ENCODE peak calls at places on chromosomes 12 and 14, in five cellular contexts. One of them, this sample, is unnamed.

GRCh38 chr12:25984759-25985158 is 26.3 kb downstream of the RASSF8 start:
- DNase-seq in heart right ventricle: no peak
- DNase-seq in pancreas: no peak
- DNase-seq in HCT116: no peak
- DNase-seq in stomach: no peak
- DNase-seq in this sample: no peak

GRCh38 chr14:81550001-81550642 is 16.5 kb upstream of the SEL1L start:
- DNase-seq in stomach: no peak
- DNase-seq in pancreas: no peak
- DNase-seq in HCT116: no peak
- DNase-seq in heart right ventricle: no peak
- DNase-seq in this sample: no peak

GRCh38 chr12:67705394-67706370 is 57.1 kb downstream of the DYRK2 start:
- DNase-seq in pancreas: no peak
- DNase-seq in HCT116: no peak
- DNase-seq in heart right ventricle: peak; percentile 55
- DNase-seq in stomach: no peak
- DNase-seq in this sample: no peak

GRCh38 chr12:93857917-93858513 is 180.8 kb downstream of the CRADD start:
- DNase-seq in stomach: no peak
- DNase-seq in pancreas: no peak
- DNase-seq in heart right ventricle: no peak
- DNase-seq in HCT116: no peak
- DNase-seq in this sample: no peak

GRCh38 chr12:22190-22529 is 44.4 kb upstream of the IQSEC3 start:
- DNase-seq in heart right ventricle: no peak
- DNase-seq in pancreas: no peak
- DNase-seq in stomach: no peak
- DNase-seq in HCT116: no peak
- DNase-seq in this sample: no peak

GRCh38 chr12:131226345-131227265 is 272.9 kb downstream of the ADGRD1 start:
- DNase-seq in stomach: no peak
- DNase-seq in pancreas: no peak
- DNase-seq in HCT116: no peak
- DNase-seq in heart right ventricle: no peak
- DNase-seq in this sample: no peak

GRCh38 chr12:26309646-26310045 is 114.3 kb downstream of the SSPN start:
- DNase-seq in pancreas: no peak
- DNase-seq in stomach: no peak
- DNase-seq in heart right ventricle: no peak
- DNase-seq in HCT116: no peak
- DNase-seq in this sample: no peak

GRCh38 chr12:92784795-92785562 is 82.2 kb downstream of the PLEKHG7 start:
- DNase-seq in pancreas: peak; percentile 9
- DNase-seq in stomach: no peak
- DNase-seq in HCT116: peak; percentile 72
- DNase-seq in heart right ventricle: peak; percentile 23
- DNase-seq in this sample: no peak

GRCh38 chr14:72889366-72889765 is 4.5 kb downstream of the DPF3 start:
- DNase-seq in pancreas: no peak
- DNase-seq in stomach: no peak
- DNase-seq in heart right ventricle: no peak
- DNase-seq in HCT116: no peak
- DNase-seq in this sample: no peak

GRCh38 chr12:108612788-108613282 is 15.0 kb upstream of the TMEM119 start:
- DNase-seq in pancreas: no peak
- DNase-seq in heart right ventricle: no peak
- DNase-seq in HCT116: peak; percentile 24
- DNase-seq in stomach: no peak
- DNase-seq in this sample: no peak

GRCh38 chr12:113422929-113423669 is 919 bp downstream of the SDSL start:
- DNase-seq in stomach: no peak
- DNase-seq in heart right ventricle: no peak
- DNase-seq in pancreas: no peak
- DNase-seq in HCT116: no peak
- DNase-seq in this sample: no peak

GRCh38 chr12:3218150-3218845 is 141.1 kb downstream of the TSPAN9 start:
- DNase-seq in stomach: peak; percentile 41
- DNase-seq in HCT116: no peak
- DNase-seq in heart right ventricle: peak; percentile 66
- DNase-seq in pancreas: peak; percentile 38
- DNase-seq in this sample: peak; percentile 91

GRCh38 chr12:27869567-27869966 is 89.5 kb upstream of the MANSC4 start:
- DNase-seq in heart right ventricle: peak; percentile 29
- DNase-seq in pancreas: no peak
- DNase-seq in stomach: no peak
- DNase-seq in HCT116: no peak
- DNase-seq in this sample: no peak

GRCh38 chr12:13203028-13203922 is 6.7 kb downstream of the EMP1 start:
- DNase-seq in HCT116: no peak
- DNase-seq in stomach: no peak
- DNase-seq in pancreas: no peak
- DNase-seq in heart right ventricle: peak; percentile 55
- DNase-seq in this sample: peak; percentile 64

GRCh38 chr12:28222081-28222700 is 31.9 kb downstream of the CCDC91 start:
- DNase-seq in pancreas: no peak
- DNase-seq in HCT116: no peak
- DNase-seq in stomach: no peak
- DNase-seq in heart right ventricle: no peak
- DNase-seq in this sample: no peak

GRCh38 chr12:107317751-107318553 is 224.6 kb upstream of the CRY1 start:
- DNase-seq in stomach: peak; percentile 75
- DNase-seq in pancreas: peak; percentile 80
- DNase-seq in HCT116: peak; percentile 78
- DNase-seq in heart right ventricle: peak; percentile 77
- DNase-seq in this sample: peak; percentile 77

GRCh38 chr14:37566811-37567371 is 28.2 kb downstream of the FOXA1 start:
- DNase-seq in heart right ventricle: no peak
- DNase-seq in stomach: no peak
- DNase-seq in HCT116: no peak
- DNase-seq in pancreas: no peak
- DNase-seq in this sample: no peak

GRCh38 chr14:100911665-100912316 is 8.3 kb upstream of the RTL1 start:
- DNase-seq in pancreas: no peak
- DNase-seq in stomach: no peak
- DNase-seq in HCT116: no peak
- DNase-seq in heart right ventricle: no peak
- DNase-seq in this sample: no peak

GRCh38 chr14:36660736-36661505 is 739 bp upstream of the PAX9 start:
- DNase-seq in heart right ventricle: no peak
- DNase-seq in pancreas: no peak
- DNase-seq in HCT116: no peak
- DNase-seq in stomach: no peak
- DNase-seq in this sample: peak; percentile 55

GRCh38 chr14:78644824-78645559 is 474.8 kb downstream of the NRXN3 start:
- DNase-seq in HCT116: no peak
- DNase-seq in stomach: no peak
- DNase-seq in pancreas: no peak
- DNase-seq in heart right ventricle: no peak
- DNase-seq in this sample: no peak

GRCh38 chr12:128727461-128727860 is 96.3 kb downstream of the SLC15A4 start:
- DNase-seq in pancreas: no peak
- DNase-seq in HCT116: no peak
- DNase-seq in heart right ventricle: no peak
- DNase-seq in stomach: no peak
- DNase-seq in this sample: no peak

GRCh38 chr12:91565246-91565645 is 382.6 kb upstream of the DCN start:
- DNase-seq in HCT116: no peak
- DNase-seq in heart right ventricle: no peak
- DNase-seq in pancreas: no peak
- DNase-seq in stomach: no peak
- DNase-seq in this sample: no peak

GRCh38 chr12:21710944-21711343 is 53.3 kb upstream of the LDHB start:
- DNase-seq in pancreas: no peak
- DNase-seq in HCT116: no peak
- DNase-seq in stomach: no peak
- DNase-seq in heart right ventricle: no peak
- DNase-seq in this sample: no peak

GRCh38 chr12:10722905-10723866 is at the start of gene YBX3:
- DNase-seq in stomach: peak; percentile 87
- DNase-seq in pancreas: peak; percentile 90
- DNase-seq in heart right ventricle: peak; percentile 92
- DNase-seq in HCT116: peak; percentile 66
- DNase-seq in this sample: peak; percentile 95

GRCh38 chr14:102693006-102693755 is 84.1 kb upstream of the TRAF3 start:
- DNase-seq in pancreas: no peak
- DNase-seq in heart right ventricle: no peak
- DNase-seq in stomach: no peak
- DNase-seq in HCT116: no peak
- DNase-seq in this sample: no peak

GRCh38 chr12:18468521-18469075 is 207.3 kb downstream of the PIK3C2G start:
- DNase-seq in heart right ventricle: no peak
- DNase-seq in HCT116: no peak
- DNase-seq in stomach: no peak
- DNase-seq in pancreas: no peak
- DNase-seq in this sample: no peak

GRCh38 chr12:52079576-52080402 is at the start of gene SMIM41:
- DNase-seq in heart right ventricle: no peak
- DNase-seq in pancreas: no peak
- DNase-seq in stomach: no peak
- DNase-seq in HCT116: no peak
- DNase-seq in this sample: no peak

GRCh38 chr12:64894827-64895475 is 70.5 kb downstream of the TBC1D30 start:
- DNase-seq in heart right ventricle: no peak
- DNase-seq in stomach: no peak
- DNase-seq in pancreas: no peak
- DNase-seq in HCT116: no peak
- DNase-seq in this sample: no peak

GRCh38 chr12:25058619-25059018 is 109.7 kb upstream of the BCAT1 start:
- DNase-seq in heart right ventricle: no peak
- DNase-seq in HCT116: no peak
- DNase-seq in pancreas: no peak
- DNase-seq in stomach: no peak
- DNase-seq in this sample: no peak

GRCh38 chr12:68028647-68029046 is 39.4 kb downstream of the IFNG-AS1 start:
- DNase-seq in HCT116: no peak
- DNase-seq in stomach: no peak
- DNase-seq in pancreas: no peak
- DNase-seq in heart right ventricle: no peak
- DNase-seq in this sample: no peak

GRCh38 chr12:49233842-49234526 is 30.9 kb upstream of the TUBA1C start:
- DNase-seq in pancreas: peak; percentile 11
- DNase-seq in heart right ventricle: peak; percentile 52
- DNase-seq in HCT116: no peak
- DNase-seq in stomach: peak; percentile 45
- DNase-seq in this sample: peak; percentile 68

GRCh38 chr14:106738075-106738474 is 1211.7 kb downstream of the TMEM121 start:
- DNase-seq in heart right ventricle: no peak
- DNase-seq in HCT116: no peak
- DNase-seq in pancreas: no peak
- DNase-seq in stomach: no peak
- DNase-seq in this sample: no peak

GRCh38 chr12:27779837-27780611 is at the start of the genes KLHL42 and MANSC4:
- DNase-seq in HCT116: no peak
- DNase-seq in heart right ventricle: peak; percentile 74
- DNase-seq in pancreas: peak; percentile 69
- DNase-seq in stomach: peak; percentile 67
- DNase-seq in this sample: peak; percentile 76

DNA sequence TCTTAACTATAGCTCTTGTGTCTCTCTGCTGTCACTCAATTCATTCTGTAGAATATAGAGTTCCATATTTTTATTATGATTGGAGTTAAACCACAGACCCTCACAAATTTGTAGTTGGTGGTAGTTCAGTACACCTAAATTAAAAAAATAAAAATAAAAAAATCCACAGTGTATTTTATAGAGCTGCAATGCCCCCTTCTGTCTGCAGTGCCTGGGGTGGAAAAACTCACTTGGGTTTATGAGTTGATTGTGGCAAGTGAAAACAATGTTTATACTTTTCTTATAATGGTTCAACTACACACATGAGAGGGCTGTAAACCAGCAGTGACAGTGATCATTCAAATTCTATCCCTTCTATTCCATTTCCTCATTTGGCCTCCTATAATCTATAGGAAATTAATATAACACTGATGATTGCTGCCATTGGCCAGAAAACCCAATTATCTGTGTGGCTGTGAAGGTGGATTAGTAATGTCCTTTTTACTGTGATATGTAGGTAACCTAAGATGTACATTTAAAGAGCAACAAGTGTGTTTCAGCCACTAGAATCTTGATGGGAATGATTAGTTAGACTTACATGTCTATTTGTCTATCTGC is 166.9 kb upstream of the LRIG3 start:
- DNase-seq in heart right ventricle: no peak
- DNase-seq in HCT116: peak; percentile 3
- DNase-seq in stomach: no peak
- DNase-seq in pancreas: no peak
- DNase-seq in this sample: no peak
- TF ChIP-seq CTCF in heart right ventricle: peak; percentile 40
- TF ChIP-seq CTCF in HCT116: peak; percentile 38
- TF ChIP-seq CTCF in stomach: peak; percentile 44
- TF ChIP-seq CTCF in pancreas: peak; percentile 46
- TF ChIP-seq CTCF in this sample: peak; percentile 26

GRCh38 chr14:93073366-93073722 is 42.4 kb downstream of the ITPK1 start:
- DNase-seq in HCT116: no peak
- DNase-seq in heart right ventricle: no peak
- DNase-seq in stomach: no peak
- DNase-seq in pancreas: no peak
- DNase-seq in this sample: no peak
- H3K4me1 ChIP-seq in HCT116: peaks cover 2% of the 10 kb centered on the region
- H3K4me1 ChIP-seq in heart right ventricle: peaks cover 48% of the 10 kb centered on the region
- H3K4me1 ChIP-seq in stomach: no peaks in the 10 kb centered on the region
- H3K4me1 ChIP-seq in pancreas: no peaks in the 10 kb centered on the region
- H3K4me1 ChIP-seq in this sample: no peaks in the 10 kb centered on the region

GRCh38 chr12:69927145-69927544 is 102.1 kb downstream of the MYRFL start:
- DNase-seq in pancreas: no peak
- DNase-seq in HCT116: no peak
- DNase-seq in stomach: no peak
- DNase-seq in heart right ventricle: no peak
- DNase-seq in this sample: no peak
- H3K4me3 ChIP-seq in pancreas: no peak overlapping the region
- H3K4me3 ChIP-seq in HCT116: no peak overlapping the region
- H3K4me3 ChIP-seq in stomach: no peak overlapping the region
- H3K4me3 ChIP-seq in heart right ventricle: no peak overlapping the region
- H3K4me3 ChIP-seq in this sample: no peak overlapping the region

DNA sequence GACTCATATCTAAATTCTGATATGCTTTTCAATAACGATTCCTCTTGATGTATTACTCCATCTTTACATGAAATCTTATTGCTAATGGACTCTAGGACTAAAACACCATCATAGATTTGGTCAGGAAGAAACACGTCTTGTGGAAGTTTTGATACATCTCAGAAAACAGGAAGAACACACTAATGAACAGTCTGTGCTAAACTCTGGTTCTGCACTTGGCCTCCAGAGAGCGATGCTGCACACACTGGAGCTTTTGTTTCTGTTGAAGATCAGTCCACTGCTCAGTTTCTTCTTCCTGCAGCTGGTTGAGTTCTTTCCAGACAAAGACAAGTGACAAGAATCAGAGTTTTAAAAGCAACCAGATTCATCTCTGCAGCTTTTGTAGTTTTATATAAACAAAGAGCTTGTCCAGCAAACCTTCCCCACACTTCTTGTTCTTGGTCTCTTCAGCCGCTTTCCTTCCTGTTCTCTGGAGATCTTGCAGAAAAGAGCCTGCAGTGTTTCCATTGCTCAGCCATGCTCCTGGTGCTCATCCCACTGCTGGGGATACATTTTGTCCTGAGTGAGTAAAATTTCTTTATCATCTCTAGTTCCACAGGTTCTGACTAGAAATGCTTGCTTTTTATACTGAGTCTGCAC is 229.1 kb upstream of the OR4E1 start:
- DNase-seq in stomach: no peak
- DNase-seq in HCT116: no peak
- DNase-seq in pancreas: no peak
- DNase-seq in heart right ventricle: no peak
- DNase-seq in this sample: no peak
- TF ChIP-seq CTCF in stomach: no peak
- TF ChIP-seq CTCF in HCT116: peak; percentile 46
- TF ChIP-seq CTCF in pancreas: no peak
- TF ChIP-seq CTCF in heart right ventricle: peak; percentile 41
- TF ChIP-seq CTCF in this sample: no peak

This sample was measured in psoas muscle.